ENCODE peak calls at places on chromosomes 5 and 9, in four cellular contexts. Z is NCI-H446, U is kidney tubule cell, M is substantia nigra. C is an unnamed sample.

GRCh38 chr9:133836001-133836758 is 98.0 kb upstream of the SARDH start:
- DNase-seq in U (no peak), M (no peak), Z (no peak), C (no peak)

GRCh38 chr9:75866273-75866871 is 24.1 kb upstream of the PCSK5 start:
- DNase-seq in M (peak), U (peak), Z (no peak), C (peak)

GRCh38 chr5:36457511-36458260 is 148.7 kb upstream of the SLC1A3 start:
- DNase-seq in M (no peak), U (peak), Z (no peak), C (no peak)

GRCh38 chr5:138336952-138337684 is 948 bp upstream of the FAM53C start:
- DNase-seq in U (no peak), Z (peak), M (peak), C (peak)

GRCh38 chr9:109421034-109421700 is 76.9 kb downstream of the PTPN3 start:
- DNase-seq in U (no peak), M (no peak), Z (no peak), C (no peak)

GRCh38 chr5:154236011-154236410 is 45.5 kb downstream of the GALNT10 start:
- DNase-seq in Z (no peak), U (no peak), M (no peak), C (no peak)

GRCh38 chr9:76667521-76667957 is 96.7 kb upstream of the PCA3 start:
- DNase-seq in Z (no peak), M (no peak), U (peak), C (no peak)

GRCh38 chr5:59071755-59072549 is 489.1 kb downstream of the RAB3C start:
- DNase-seq in Z (no peak), M (no peak), U (no peak), C (no peak)

GRCh38 chr9:99807276-99807852 is 14.3 kb upstream of the NR4A3 start:
- DNase-seq in Z (peak), U (peak), M (peak), C (peak)

GRCh38 chr5:79794347-79794746 is 104.7 kb downstream of the CMYA5 start:
- DNase-seq in U (no peak), M (no peak), Z (peak), C (no peak)

GRCh38 chr9:38282756-38283155 is 109.7 kb upstream of the ALDH1B1 start:
- DNase-seq in Z (no peak), M (no peak), U (no peak), C (no peak)

GRCh38 chr9:126652140-126652558 is 38.4 kb downstream of the LMX1B start:
- DNase-seq in U (no peak), Z (no peak), M (no peak), C (no peak)

C was measured in NCI-H1436.